ENCODE peak calls at places on chromosome 19, in eight cellular contexts. G is PC-3; V is MM.1S; J is ascending aorta; K is AG04450; T is mammary epithelial cell; R is CD8-positive, alpha-beta T cell; U is heart right ventricle. F is an unnamed sample.

GRCh38 chr19:49113762-49114629 is at the start of gene LIN7B:
- DNase-seq in J (no peak), R (peak; percentile 74), K (no peak), V (peak; percentile 76), T (peak; percentile 57), G (peak; percentile 73), U (peak; percentile 65), F (peak; percentile 72)

GRCh38 chr19:9847087-9847671 is 12.1 kb downstream of the PIN1 start:
- DNase-seq in K (peak; percentile 90), J (peak; percentile 27), G (peak; percentile 86), T (peak; percentile 71), R (peak; percentile 50), V (no peak), U (no peak), F (no peak)

GRCh38 chr19:12797141-12797587 is 4.4 kb downstream of the PRDX2 start:
- DNase-seq in K (no peak), G (no peak), T (no peak), J (no peak), R (no peak), V (no peak), U (no peak), F (no peak)

GRCh38 chr19:43331435-43332010 is 22.0 kb upstream of the CD177 start:
- DNase-seq in K (no peak), U (no peak), J (no peak), R (no peak), T (no peak), G (no peak), V (no peak), F (no peak)

GRCh38 chr19:5066768-5067167 is 97.9 kb downstream of the KDM4B start:
- DNase-seq in J (no peak), R (no peak), T (no peak), U (no peak), G (no peak), V (no peak), K (no peak), F (no peak)

GRCh38 chr19:8441725-8442544 is 2.8 kb upstream of the HNRNPM start:
- DNase-seq in V (no peak), K (no peak), U (no peak), R (no peak), G (no peak), T (no peak), J (no peak), F (no peak)

GRCh38 chr19:1267441-1268391 is 1.4 kb upstream of the CIRBP start:
- DNase-seq in J (no peak), R (peak; percentile 55), U (peak; percentile 32), V (no peak), G (no peak), T (no peak), K (no peak), F (no peak)

GRCh38 chr19:46198756-46199155 is 30.8 kb upstream of the IGFL1 start:
- DNase-seq in U (no peak), G (no peak), V (no peak), J (no peak), K (no peak), T (peak; percentile 86), R (no peak), F (no peak)

GRCh38 chr19:33720691-33721682 is 75.7 kb upstream of the KCTD15 start:
- DNase-seq in R (no peak), U (no peak), V (no peak), J (no peak), T (no peak), K (no peak), G (no peak), F (no peak)

GRCh38 chr19:58317481-58318072 is 9.2 kb upstream of the ZSCAN22 start:
- DNase-seq in R (no peak), K (no peak), V (peak; percentile 11), U (no peak), T (no peak), G (peak; percentile 71), J (no peak), F (no peak)

GRCh38 chr19:11179716-11180297 is 17.5 kb downstream of the KANK2 start:
- DNase-seq in R (no peak), T (no peak), K (no peak), J (no peak), G (no peak), V (peak; percentile 74), U (no peak), F (no peak)

GRCh38 chr19:8577741-8578140 is 499 bp upstream of the MYO1F start:
- DNase-seq in J (no peak), T (no peak), V (no peak), U (no peak), K (no peak), R (no peak), G (no peak), F (no peak)

GRCh38 chr19:3234800-3235199 is 10.3 kb downstream of the CELF5 start:
- DNase-seq in G (no peak), J (no peak), R (no peak), V (no peak), T (no peak), K (no peak), U (no peak), F (no peak)

GRCh38 chr19:14056741-14057356 is 5.0 kb downstream of the PALM3 start:
- DNase-seq in J (no peak), U (no peak), R (no peak), V (no peak), G (no peak), T (no peak), K (no peak), F (no peak)

GRCh38 chr19:34654796-34655195 is 22.2 kb downstream of the SCGB2B2 start:
- DNase-seq in U (no peak), R (no peak), J (no peak), K (no peak), T (no peak), V (no peak), G (no peak), F (no peak)

GRCh38 chr19:15759962-15760565 is 22.3 kb downstream of the OR10H3 start:
- DNase-seq in U (no peak), G (peak; percentile 11), V (no peak), K (no peak), R (no peak), J (no peak), T (no peak), F (no peak)

GRCh38 chr19:16904599-16904998 is 15.8 kb downstream of the F2RL3 start:
- DNase-seq in V (no peak), G (no peak), K (no peak), R (no peak), U (no peak), J (no peak), T (no peak), F (no peak)

GRCh38 chr19:2523630-2524311 is 47.8 kb downstream of the GADD45B start:
- DNase-seq in R (no peak), K (no peak), V (no peak), G (no peak), T (no peak), J (no peak), U (no peak), F (no peak)

DNA sequence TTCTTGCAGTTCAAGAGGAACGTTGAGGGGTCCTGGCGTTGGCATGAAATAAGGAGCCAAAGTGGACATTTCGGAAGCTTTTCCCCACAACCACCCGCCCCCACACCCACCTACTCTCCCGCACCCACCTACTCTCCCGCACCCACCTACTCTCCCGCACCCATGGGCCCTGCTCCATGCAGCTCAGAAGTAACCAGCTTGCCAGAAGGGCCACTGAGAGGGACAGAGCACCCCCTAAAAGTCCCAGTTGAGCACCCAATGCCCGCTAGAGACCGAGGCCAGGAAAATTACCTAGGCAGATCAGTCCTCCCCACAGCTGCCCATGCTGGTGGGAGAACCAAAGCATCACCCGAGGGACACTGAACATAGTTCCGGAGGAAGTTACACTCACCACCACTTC is 11.8 kb downstream of the VSTM2B start:
- DNase-seq in R (no peak), K (no peak), J (no peak), T (no peak), G (no peak), V (no peak), U (no peak), F (no peak)
- H3K27me3 ChIP-seq in R (peaks cover 3% of the 10 kb centered on the region), K (no peaks in the 10 kb centered on the region), J (no peaks in the 10 kb centered on the region), T (no peaks in the 10 kb centered on the region), G (peaks cover 5% of the 10 kb centered on the region), V (peaks cover 61% of the 10 kb centered on the region), U (peaks cover 45% of the 10 kb centered on the region), F (peaks cover 3% of the 10 kb centered on the region)

DNA sequence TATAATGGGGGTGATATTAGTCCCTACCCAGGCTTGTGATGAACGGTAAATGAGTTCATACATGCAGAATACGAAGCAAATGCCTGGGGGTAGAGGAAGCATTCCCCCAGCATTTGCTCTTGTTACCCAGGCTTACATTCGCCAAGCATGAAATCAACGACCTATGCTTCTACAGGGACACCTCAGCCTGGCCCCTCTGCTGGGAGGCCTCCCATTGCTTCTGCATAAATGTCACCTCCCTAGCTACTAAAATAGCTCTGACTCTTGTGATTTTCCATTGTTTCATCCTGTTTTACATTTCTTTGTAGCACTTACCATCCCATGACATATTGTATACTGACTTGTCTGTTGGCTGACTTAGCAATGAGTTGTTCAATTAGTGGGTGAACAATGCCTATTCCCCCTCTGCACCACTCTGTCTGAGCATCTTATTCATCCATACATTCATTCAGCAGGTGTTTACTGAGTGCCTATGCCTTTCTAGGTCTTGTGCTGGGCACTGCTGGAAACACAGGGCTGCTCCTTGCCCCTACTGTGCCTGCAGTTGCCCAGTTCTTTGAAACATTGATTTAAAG is 47.0 kb downstream of the SPTBN4 start:
- DNase-seq in T (no peak), V (no peak), R (no peak), G (no peak), U (no peak), J (no peak), K (no peak), F (no peak)
- H3K27me3 ChIP-seq in T (peaks cover 16% of the 10 kb centered on the region), V (peaks cover 74% of the 10 kb centered on the region), R (peaks cover 7% of the 10 kb centered on the region), G (no peaks in the 10 kb centered on the region), U (peaks cover 31% of the 10 kb centered on the region), J (peaks cover 5% of the 10 kb centered on the region), K (peaks cover 37% of the 10 kb centered on the region), F (peaks cover 5% of the 10 kb centered on the region)

GRCh38 chr19:55443824-55444719 is 972 bp upstream of the SHISA7 start:
- DNase-seq in U (no peak), V (no peak), R (no peak), G (no peak), J (no peak), K (no peak), T (no peak), F (no peak)

GRCh38 chr19:55442372-55443044 is 592 bp downstream of the SHISA7 start:
- DNase-seq in J (no peak), K (no peak), V (no peak), T (no peak), U (no peak), R (peak; percentile 19), G (no peak), F (no peak)

GRCh38 chr19:55441692-55442321 is 1.3 kb downstream of the SHISA7 start:
- DNase-seq in V (no peak), U (no peak), T (no peak), G (no peak), K (no peak), R (no peak), J (no peak), F (no peak)

GRCh38 chr19:55444720-55445045 is 1.6 kb upstream of the SHISA7 start:
- DNase-seq in U (no peak), T (no peak), V (no peak), K (no peak), R (no peak), G (no peak), J (no peak), F (no peak)

GRCh38 chr19:55443045-55443823 is at the start of gene SHISA7:
- DNase-seq in G (peak; percentile 23), V (no peak), T (no peak), R (no peak), K (no peak), U (no peak), J (no peak), F (no peak)
- H3K27me3 ChIP-seq in G (peaks cover 55% of the 10 kb centered on the region), V (peaks cover 69% of the 10 kb centered on the region), T (peaks cover 31% of the 10 kb centered on the region), R (peaks cover 42% of the 10 kb centered on the region), K (peaks cover 66% of the 10 kb centered on the region), U (peaks cover 79% of the 10 kb centered on the region), J (peaks cover 15% of the 10 kb centered on the region), F (peaks cover 51% of the 10 kb centered on the region)

GRCh38 chr19:18783958-18784785 is 6.9 kb downstream of the COMP start:
- DNase-seq in V (no peak), K (no peak), G (no peak), T (no peak), U (no peak), J (no peak), R (no peak), F (no peak)
- H3K27me3 ChIP-seq in V (peaks cover 42% of the 10 kb centered on the region), K (peaks cover 23% of the 10 kb centered on the region), G (peaks cover 8% of the 10 kb centered on the region), T (peaks cover 9% of the 10 kb centered on the region), U (peaks cover 39% of the 10 kb centered on the region), J (peaks cover 25% of the 10 kb centered on the region), R (peaks cover 20% of the 10 kb centered on the region), F (peaks cover 12% of the 10 kb centered on the region)